ENCODE peak calls at places on chromosomes 1 and 21, in four cellular contexts. G, J, C and V are unnamed samples.

GRCh38 chr21:14900058-14900457 is 164.7 kb downstream of the NRIP1 start:
- DNase-seq in G (no peak), J (no peak), C (no peak), V (no peak)

GRCh38 chr1:95388041-95388440 is 154.0 kb downstream of the RWDD3 start:
- DNase-seq in G (no peak), J (no peak), C (no peak), V (no peak)

GRCh38 chr21:30839304-30839703 is 9.7 kb upstream of the KRTAP7-1 start:
- DNase-seq in G (peak; percentile 73), J (peak; percentile 22), C (peak; percentile 29), V (peak; percentile 2)

GRCh38 chr1:19557609-19558051 is 72.3 kb upstream of the CAPZB start:
- DNase-seq in G (no peak), J (no peak), C (no peak), V (no peak)

GRCh38 chr1:90607736-90608135 is 109.4 kb downstream of the BARHL2 start:
- DNase-seq in G (no peak), J (no peak), C (no peak), V (no peak)

GRCh38 chr1:78607944-78608343 is 12.3 kb upstream of the IFI44L start:
- DNase-seq in G (no peak), J (no peak), C (no peak), V (peak; percentile 57)

GRCh38 chr1:232627645-232628334 is 2.1 kb downstream of the SIPA1L2 start:
- DNase-seq in G (no peak), J (peak; percentile 41), C (peak; percentile 72), V (no peak)

GRCh38 chr1:153431427-153431826 is 15.1 kb downstream of the S100A7A start:
- DNase-seq in G (no peak), J (no peak), C (no peak), V (no peak)

GRCh38 chr21:45169682-45170081 is 95.3 kb downstream of the ADARB1 start:
- DNase-seq in G (no peak), J (no peak), C (no peak), V (no peak)

GRCh38 chr1:244545511-244545910 is 84.4 kb downstream of the CATSPERE start:
- DNase-seq in G (no peak), J (no peak), C (no peak), V (no peak)

GRCh38 chr1:199357591-199357990 is 669.9 kb upstream of the NR5A2 start:
- DNase-seq in G (no peak), J (no peak), C (no peak), V (no peak)

GRCh38 chr1:155570593-155570990 is 8.0 kb upstream of the ASH1L start:
- DNase-seq in G (no peak), J (no peak), C (no peak), V (no peak)

GRCh38 chr1:234315091-234315541 is 58.1 kb upstream of the COA6 start:
- DNase-seq in G (no peak), J (no peak), C (no peak), V (peak; percentile 9)
- TF ChIP-seq HMGXB4 in G (no peak), J (no peak), C (no peak), V (no peak)

DNA sequence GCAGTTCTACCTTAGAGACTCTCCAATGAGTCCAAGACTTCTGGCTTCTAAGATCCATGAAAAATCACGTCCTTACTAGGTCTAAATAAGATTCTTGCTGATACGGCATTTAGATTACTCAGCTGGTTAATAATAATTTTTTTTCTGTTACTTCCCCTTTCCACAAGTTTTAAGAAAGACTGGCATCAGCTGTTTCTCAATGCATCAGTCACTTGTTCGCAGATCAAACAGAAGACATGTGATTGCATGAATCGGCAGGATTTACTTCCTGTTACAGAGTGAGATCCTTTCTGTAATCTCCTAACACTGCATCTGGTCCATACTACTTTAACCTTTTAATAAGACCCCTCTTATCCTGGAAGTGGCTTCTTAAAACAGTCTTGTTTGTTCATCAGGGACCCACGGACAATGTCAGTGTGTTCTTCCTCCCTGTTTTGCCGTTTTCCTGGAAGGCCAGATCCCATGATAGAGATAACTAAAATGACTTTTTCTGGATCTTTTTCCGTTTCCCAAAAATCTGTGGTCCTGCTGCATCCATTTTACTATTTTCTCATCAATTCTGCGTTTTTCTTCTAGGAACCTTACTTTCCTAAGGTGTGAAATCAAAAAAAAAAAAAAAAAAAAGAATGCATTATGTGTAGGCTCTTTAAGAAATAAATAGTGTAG is 6.1 kb downstream of the NPL start:
- DNase-seq in G (no peak), J (no peak), C (peak; percentile 68), V (no peak)
- TF ChIP-seq HMGXB4 in G (no peak), J (no peak), C (no peak), V (no peak)

GRCh38 chr1:111032295-111032897 is 68.7 kb upstream of the LRIF1 start:
- DNase-seq in G (no peak), J (peak; percentile 56), C (peak; percentile 34), V (peak; percentile 51)
- TF ChIP-seq HMGXB4 in G (no peak), J (no peak), C (no peak), V (no peak)

GRCh38 chr1:24311234-24311633 is 7.9 kb upstream of the GRHL3 start:
- DNase-seq in G (no peak), J (peak; percentile 37), C (no peak), V (no peak)
- TF ChIP-seq HMGXB4 in G (no peak), J (no peak), C (no peak), V (no peak)

GRCh38 chr1:235124665-235125064 is 4.0 kb downstream of the TOMM20 start:
- DNase-seq in G (no peak), J (no peak), C (no peak), V (no peak)

GRCh38 chr1:235129774-235130570 is 1.3 kb upstream of the TOMM20 start:
- DNase-seq in G (no peak), J (no peak), C (no peak), V (peak; percentile 71)

GRCh38 chr1:235127774-235128452 is 724 bp downstream of the TOMM20 start:
- DNase-seq in G (no peak), J (no peak), C (no peak), V (no peak)

GRCh38 chr1:235128453-235129328 is at the start of gene TOMM20:
- DNase-seq in G (peak; percentile 94), J (peak; percentile 96), C (peak; percentile 99), V (peak; percentile 97)

DNA sequence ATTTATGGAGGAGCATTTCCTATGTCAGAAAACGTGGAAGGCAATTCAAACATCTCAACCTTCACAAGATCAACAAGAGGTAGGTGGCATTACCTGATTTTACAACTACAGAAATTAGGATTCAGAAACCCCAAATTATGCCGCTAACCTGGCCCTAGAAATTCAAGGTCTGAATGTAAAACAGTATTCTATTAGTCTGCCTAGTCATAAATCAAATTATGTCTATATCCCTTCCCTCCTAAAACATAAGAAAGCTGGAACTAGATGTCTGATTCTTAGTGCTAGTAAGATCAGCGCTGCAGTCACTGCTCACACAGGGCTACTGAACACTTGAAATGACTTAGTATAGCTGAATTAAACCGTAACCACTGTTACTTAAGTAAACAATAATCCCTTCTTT is 1.4 kb downstream of the TOMM20 start:
- DNase-seq in G (no peak), J (no peak), C (no peak), V (no peak)
- TF ChIP-seq HMGXB4 in G (no peak), J (no peak), C (no peak), V (no peak)

GRCh38 chr1:10693152-10693496 is 103.3 kb downstream of the CASZ1 start:
- DNase-seq in G (no peak), J (no peak), C (no peak), V (no peak)

GRCh38 chr1:10691075-10691739 is 105.2 kb downstream of the CASZ1 start:
- DNase-seq in G (no peak), J (no peak), C (no peak), V (no peak)

GRCh38 chr1:10693497-10694273 is 102.8 kb downstream of the CASZ1 start:
- DNase-seq in G (peak; percentile 50), J (peak; percentile 67), C (no peak), V (no peak)

GRCh38 chr1:10691740-10692125 is 104.7 kb downstream of the CASZ1 start:
- DNase-seq in G (no peak), J (no peak), C (no peak), V (no peak)

DNA sequence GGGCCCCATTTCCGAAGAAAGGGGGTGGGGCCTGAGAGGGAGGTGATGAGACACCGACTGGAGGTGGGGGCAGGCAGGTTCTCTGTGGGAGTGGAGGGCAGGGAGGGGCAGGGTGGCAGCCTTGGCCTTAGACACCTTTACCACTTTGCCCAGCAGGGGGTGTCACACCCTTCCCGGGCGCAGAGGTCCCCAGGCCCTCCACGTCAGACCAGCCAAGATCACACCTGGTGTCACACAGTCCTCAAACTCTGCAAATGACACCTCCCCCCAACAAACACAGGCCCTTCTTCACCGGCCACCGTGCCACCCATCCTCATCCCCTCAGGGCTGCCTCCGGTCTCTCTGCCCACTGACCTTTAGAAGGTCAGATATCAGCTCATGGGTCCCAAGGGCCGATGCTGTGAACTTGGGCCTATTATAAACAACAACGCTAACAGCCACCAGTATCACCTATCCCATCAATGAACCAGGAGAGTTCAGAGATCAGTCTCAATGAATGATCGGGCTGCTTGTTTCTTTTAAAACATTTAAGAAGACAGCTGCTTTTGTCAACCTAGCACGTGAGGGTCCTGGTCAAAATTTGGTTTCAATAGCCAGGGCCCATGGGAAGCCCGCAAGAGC is 103.9 kb downstream of the CASZ1 start:
- DNase-seq in G (no peak), J (peak; percentile 69), C (peak; percentile 52), V (peak; percentile 53)
- TF ChIP-seq HMGXB4 in G (no peak), J (no peak), C (no peak), V (peak; percentile 53)

GRCh38 chr21:25898671-25899070 is 163.9 kb downstream of the GABPA start:
- DNase-seq in G (no peak), J (no peak), C (no peak), V (no peak)
- TF ChIP-seq HMGXB4 in G (no peak), J (no peak), C (no peak), V (no peak)

DNA sequence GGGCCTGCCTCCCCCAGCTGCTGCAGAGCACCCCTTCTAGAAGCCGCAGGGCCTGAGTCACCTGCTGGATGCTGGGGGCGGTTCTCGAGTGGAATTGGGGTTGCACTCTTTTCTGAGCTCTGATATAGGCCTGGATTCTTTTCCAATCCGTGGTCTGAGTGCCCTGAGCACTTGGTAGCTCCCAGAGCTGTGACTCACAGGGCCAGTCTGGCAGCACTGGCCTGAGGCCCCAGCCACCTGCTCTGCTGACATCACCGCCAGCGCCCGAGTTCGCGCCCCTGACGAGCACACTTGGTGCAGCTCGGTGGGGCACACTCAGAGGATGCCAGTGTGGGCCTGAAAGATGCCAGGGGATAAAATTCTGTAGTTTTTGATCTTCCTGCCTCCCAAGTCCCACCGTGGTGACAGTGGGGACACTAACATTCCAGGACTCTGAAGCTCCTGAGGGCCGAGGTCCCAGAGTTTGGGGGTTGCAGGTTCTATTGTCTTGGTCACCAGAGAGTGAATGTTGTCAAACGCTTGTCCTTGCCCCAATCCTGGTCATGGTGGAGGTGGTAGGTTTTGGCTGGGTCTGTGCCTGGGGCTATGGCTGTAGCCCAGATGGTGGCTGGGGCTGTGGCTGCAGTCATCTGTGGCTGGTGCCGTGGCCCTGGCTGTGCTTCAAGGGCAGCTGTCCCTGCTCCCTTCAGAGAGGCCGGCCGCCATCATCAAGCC is 74.6 kb downstream of the OBSCN start:
- DNase-seq in G (peak; percentile 10), J (no peak), C (no peak), V (no peak)
- TF ChIP-seq HMGXB4 in G (no peak), J (no peak), C (no peak), V (no peak)